ENCODE peak calls at places on chromosomes 5 and 9, in nine cellular contexts. F is coronary artery, K is omental fat pad, L is GM12865, Q is astrocyte of the spinal cord, O is brain microvascular endothelial cell, C is HFFc6, V is uterus, J is astrocyte. N is an unnamed sample.

GRCh38 chr9:128554155-128554862 is 1.9 kb downstream of the SPTAN1 start:
- DNase-seq in F (peak), K (peak), L (peak), Q (peak), O (peak), C (peak), V (peak), J (peak), N (no peak)

GRCh38 chr5:80466669-80467485 is 21.0 kb upstream of the FAM151B start:
- DNase-seq in F (no peak), K (no peak), L (no peak), Q (peak), O (peak), C (peak), V (no peak), J (peak), N (no peak)

GRCh38 chr5:138439537-138440225 is 824 bp downstream of the REEP2 start:
- DNase-seq in F (no peak), K (no peak), L (no peak), Q (peak), O (no peak), C (no peak), V (no peak), J (no peak), N (no peak)

GRCh38 chr5:132790201-132790870 is 13.3 kb upstream of the SEPTIN8 start:
- DNase-seq in F (no peak), K (no peak), L (no peak), Q (no peak), O (no peak), C (no peak), V (no peak), J (no peak), N (no peak)

GRCh38 chr5:73892806-73893205 is 266.8 kb downstream of the ARHGEF28 start:
- DNase-seq in F (no peak), K (no peak), L (no peak), Q (peak), O (peak), C (peak), V (no peak), J (peak), N (no peak)

GRCh38 chr9:138053996-138054752 is 176.6 kb downstream of the CACNA1B start:
- DNase-seq in F (peak), K (no peak), L (no peak), Q (no peak), O (no peak), C (no peak), V (no peak), J (no peak), N (no peak)

GRCh38 chr9:137969008-137969407 is 91.4 kb downstream of the CACNA1B start:
- DNase-seq in F (no peak), K (no peak), L (no peak), Q (no peak), O (no peak), C (no peak), V (no peak), J (no peak), N (no peak)

GRCh38 chr5:160165137-160166068 is 46.2 kb upstream of the PWWP2A start:
- DNase-seq in F (peak), K (peak), L (no peak), Q (peak), O (peak), C (peak), V (peak), J (peak), N (peak)

GRCh38 chr5:77138981-77139380 is 51.9 kb upstream of the ZBED3 start:
- DNase-seq in F (no peak), K (no peak), L (no peak), Q (peak), O (peak), C (peak), V (peak), J (peak), N (peak)

GRCh38 chr9:78001946-78002731 is 29.5 kb downstream of the GNAQ start:
- DNase-seq in F (no peak), K (no peak), L (no peak), Q (peak), O (no peak), C (peak), V (no peak), J (peak), N (no peak)

GRCh38 chr9:138101444-138102234 is 224.1 kb downstream of the CACNA1B start:
- DNase-seq in F (peak), K (no peak), L (no peak), Q (no peak), O (no peak), C (no peak), V (no peak), J (no peak), N (no peak)

GRCh38 chr5:66872688-66873333 is 276.6 kb downstream of the MAST4 start:
- DNase-seq in F (no peak), K (no peak), L (no peak), Q (no peak), O (no peak), C (no peak), V (no peak), J (no peak), N (no peak)

GRCh38 chr9:86549920-86550319 is 195.7 kb upstream of the TUT7 start:
- DNase-seq in F (no peak), K (no peak), L (no peak), Q (no peak), O (no peak), C (no peak), V (no peak), J (no peak), N (no peak)

GRCh38 chr5:174424219-174425053 is 299.9 kb upstream of the MSX2 start:
- DNase-seq in F (no peak), K (no peak), L (no peak), Q (no peak), O (no peak), C (no peak), V (no peak), J (no peak), N (no peak)

GRCh38 chr5:131355972-131356528 is 92.2 kb downstream of the CDC42SE2 start:
- DNase-seq in F (no peak), K (no peak), L (no peak), Q (peak), O (no peak), C (peak), V (no peak), J (peak), N (no peak)

GRCh38 chr5:28580616-28581015 is 1542.2 kb upstream of the CDH9 start:
- DNase-seq in F (no peak), K (no peak), L (no peak), Q (peak), O (peak), C (no peak), V (no peak), J (peak), N (no peak)

GRCh38 chr9:93081931-93082330 is 14.1 kb upstream of the CARD19 start:
- DNase-seq in F (no peak), K (no peak), L (no peak), Q (peak), O (no peak), C (peak), V (peak), J (peak), N (no peak)

GRCh38 chr5:150077060-150077459 is 9.3 kb downstream of the CSF1R start:
- DNase-seq in F (peak), K (no peak), L (no peak), Q (no peak), O (no peak), C (no peak), V (no peak), J (no peak), N (no peak)

GRCh38 chr9:122912964-122913673 is at the start of gene ZBTB6:
- DNase-seq in F (peak), K (no peak), L (peak), Q (peak), O (peak), C (peak), V (peak), J (peak), N (peak)
- TF ChIP-seq CTCF in F (no peak), K (no peak), L (no peak), Q (no peak), O (no peak), C (no peak), V (no peak), J (no peak), N (no peak)

GRCh38 chr5:67941750-67942450 is 273.7 kb upstream of the PIK3R1 start:
- DNase-seq in F (no peak), K (no peak), L (no peak), Q (no peak), O (no peak), C (no peak), V (no peak), J (peak), N (no peak)
- TF ChIP-seq CTCF in F (no peak), K (no peak), L (no peak), Q (no peak), O (no peak), C (no peak), V (no peak), J (no peak), N (no peak)

GRCh38 chr9:17216011-17216410 is 81.2 kb downstream of the CNTLN start:
- DNase-seq in F (no peak), K (no peak), L (no peak), Q (no peak), O (no peak), C (peak), V (no peak), J (peak), N (no peak)

GRCh38 chr9:17222932-17223331 is 88.1 kb downstream of the CNTLN start:
- DNase-seq in F (no peak), K (no peak), L (no peak), Q (no peak), O (no peak), C (no peak), V (no peak), J (no peak), N (no peak)

DNA sequence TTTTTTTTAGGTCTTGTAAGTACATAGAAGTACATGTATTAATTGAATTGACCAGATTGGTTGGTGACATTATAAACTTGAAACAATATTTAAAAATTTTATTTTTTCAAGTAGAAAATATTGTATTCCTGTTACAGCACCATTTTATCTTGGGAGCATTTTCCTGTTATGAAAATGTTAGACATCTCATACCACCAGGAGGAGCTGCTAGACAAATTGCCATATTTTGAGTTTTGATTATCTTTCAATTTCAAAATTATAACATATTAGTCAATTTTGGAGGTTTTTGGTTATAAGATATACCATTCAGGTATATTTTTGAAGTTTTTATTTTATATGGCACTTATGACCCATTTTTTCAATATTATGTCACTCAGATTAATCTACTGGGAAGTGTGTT is 84.4 kb downstream of the CNTLN start:
- DNase-seq in F (no peak), K (no peak), L (no peak), Q (peak), O (no peak), C (no peak), V (no peak), J (no peak), N (no peak)
- TF ChIP-seq CTCF in F (no peak), K (no peak), L (no peak), Q (no peak), O (peak), C (peak), V (no peak), J (peak), N (no peak)

DNA sequence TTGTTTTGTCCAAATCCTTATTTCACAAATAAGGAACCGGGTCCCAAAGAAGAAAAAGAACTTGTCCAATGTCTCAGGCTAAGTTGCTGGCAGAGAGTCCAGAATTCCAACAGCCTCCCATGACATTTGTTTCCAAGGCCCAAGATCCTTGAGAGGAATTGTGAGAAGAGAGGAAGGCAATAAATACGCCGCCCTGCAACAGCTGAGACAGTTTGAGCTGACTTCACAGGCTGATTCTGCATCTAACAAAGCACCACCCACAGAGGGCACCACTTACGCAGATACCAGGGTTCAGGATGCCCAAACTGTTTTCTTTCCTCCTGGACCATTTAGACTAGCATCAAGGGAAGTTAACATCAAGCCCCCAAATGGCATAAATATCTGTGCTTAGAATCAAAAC is 211.3 kb downstream of the FAM114A2 start:
- DNase-seq in F (no peak), K (no peak), L (no peak), Q (no peak), O (no peak), C (no peak), V (no peak), J (no peak), N (no peak)
- TF ChIP-seq CTCF in F (no peak), K (no peak), L (peak), Q (peak), O (peak), C (peak), V (no peak), J (no peak), N (no peak)

GRCh38 chr5:89253931-89254330 is 370.9 kb upstream of the MEF2C start:
- DNase-seq in F (no peak), K (no peak), L (no peak), Q (no peak), O (no peak), C (no peak), V (no peak), J (no peak), N (no peak)
- TF ChIP-seq CTCF in F (no peak), K (no peak), L (no peak), Q (no peak), O (no peak), C (no peak), V (no peak), J (no peak), N (no peak)

DNA sequence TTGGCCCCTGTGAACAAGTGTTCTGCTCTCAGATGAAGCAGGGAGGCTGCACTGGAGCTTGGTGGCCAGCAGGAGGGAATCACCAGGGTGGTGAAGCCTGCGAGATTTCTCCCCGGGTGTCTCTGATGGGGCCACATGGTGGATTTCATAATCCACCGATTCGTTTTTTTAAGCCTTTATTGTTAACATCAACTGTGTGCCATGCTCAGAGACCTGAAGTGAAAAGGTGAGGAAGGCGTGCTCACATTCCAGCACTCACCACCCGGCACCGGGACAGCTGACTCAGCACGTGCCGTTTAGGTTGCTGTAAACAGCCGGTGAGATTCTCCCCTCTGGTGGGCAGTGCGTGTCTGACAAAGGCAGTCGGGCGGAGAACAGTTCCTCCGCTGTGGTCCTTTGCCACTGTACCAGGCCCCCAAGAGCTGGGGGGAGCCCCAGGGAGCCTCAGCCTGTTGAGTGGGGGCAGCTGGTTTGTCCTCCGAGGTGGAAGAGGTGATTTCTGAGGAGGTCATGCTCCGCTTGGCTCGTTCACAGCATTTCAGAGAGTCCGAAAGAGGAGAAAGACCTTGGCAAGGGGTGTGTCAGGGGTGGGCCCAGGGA is 12.7 kb upstream of the AHRR start:
- DNase-seq in F (no peak), K (no peak), L (no peak), Q (peak), O (peak), C (peak), V (no peak), J (peak), N (no peak)
- TF ChIP-seq CTCF in F (no peak), K (no peak), L (no peak), Q (peak), O (peak), C (peak), V (no peak), J (peak), N (no peak)

GRCh38 chr9:16032799-16033198 is 480.0 kb downstream of the CCDC171 start:
- DNase-seq in F (no peak), K (no peak), L (no peak), Q (peak), O (no peak), C (peak), V (no peak), J (peak), N (no peak)
- TF ChIP-seq CTCF in F (no peak), K (no peak), L (no peak), Q (peak), O (peak), C (peak), V (no peak), J (no peak), N (no peak)

GRCh38 chr9:89881431-89881830 is 276.6 kb downstream of the GADD45G start:
- DNase-seq in F (no peak), K (no peak), L (no peak), Q (no peak), O (no peak), C (no peak), V (peak), J (no peak), N (no peak)
- TF ChIP-seq CTCF in F (no peak), K (no peak), L (no peak), Q (no peak), O (no peak), C (no peak), V (no peak), J (no peak), N (no peak)

GRCh38 chr5:178460598-178461425 is 129.4 kb downstream of the COL23A1 start:
- DNase-seq in F (peak), K (peak), L (peak), Q (peak), O (peak), C (no peak), V (peak), J (no peak), N (peak)

GRCh38 chr5:178460174-178460573 is 130.0 kb downstream of the COL23A1 start:
- DNase-seq in F (no peak), K (no peak), L (no peak), Q (no peak), O (no peak), C (no peak), V (no peak), J (no peak), N (no peak)

GRCh38 chr5:178462846-178463245 is 127.3 kb downstream of the COL23A1 start:
- DNase-seq in F (no peak), K (no peak), L (no peak), Q (no peak), O (no peak), C (no peak), V (no peak), J (no peak), N (no peak)

GRCh38 chr5:178463321-178464155 is 126.7 kb downstream of the COL23A1 start:
- DNase-seq in F (no peak), K (no peak), L (no peak), Q (no peak), O (no peak), C (no peak), V (no peak), J (no peak), N (no peak)

DNA sequence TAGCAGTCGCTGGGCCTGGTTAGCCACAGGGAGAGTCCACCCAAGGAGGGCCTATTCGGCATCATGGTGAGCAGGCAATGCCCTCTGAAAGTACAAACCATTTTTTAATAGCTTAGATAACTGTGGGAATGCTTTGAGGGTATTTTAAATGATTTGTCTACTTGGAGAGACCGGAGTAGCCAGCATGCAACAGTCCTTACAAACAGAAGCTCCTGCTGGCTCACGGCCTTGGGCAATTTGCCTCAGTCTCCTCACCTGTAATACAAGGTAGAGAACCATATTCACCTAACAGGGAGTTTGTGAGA is 128.8 kb downstream of the COL23A1 start:
- DNase-seq in F (no peak), K (no peak), L (no peak), Q (no peak), O (no peak), C (no peak), V (no peak), J (no peak), N (no peak)
- TF ChIP-seq CTCF in F (no peak), K (no peak), L (no peak), Q (no peak), O (no peak), C (peak), V (no peak), J (no peak), N (no peak)

N was measured in thoracic aorta.